ENCODE peak calls at places on chromosomes 6 and 20, in five cellular contexts. J is tibial nerve, U is uterus, Q is heart right ventricle, T is SK-N-SH. G is an unnamed sample. For H3K4me1, the result is how much of the 10 kb centered on the place peaks cover.

GRCh38 chr20:45470262-45470931 is 844 bp downstream of the WFDC2 start:
- DNase-seq in J (no peak), U (peak), Q (no peak), T (peak), G (no peak)

GRCh38 chr6:135675862-135676261 is 175.6 kb upstream of the PDE7B start:
- DNase-seq in J (no peak), U (no peak), Q (no peak), T (peak), G (peak)

GRCh38 chr6:37763413-37763812 is 56.1 kb upstream of the ZFAND3 start:
- DNase-seq in J (no peak), U (no peak), Q (no peak), T (no peak), G (no peak)

GRCh38 chr20:20369353-20370086 is 1.6 kb downstream of the INSM1 start:
- DNase-seq in J (no peak), U (no peak), Q (no peak), T (peak), G (peak)

GRCh38 chr6:109075934-109076333 is 18.7 kb downstream of the SESN1 start:
- DNase-seq in J (no peak), U (no peak), Q (no peak), T (no peak), G (no peak)

GRCh38 chr20:40682104-40683045 is 6.7 kb downstream of the MAFB start:
- DNase-seq in J (no peak), U (no peak), Q (no peak), T (no peak), G (no peak)

GRCh38 chr20:40599987-40600386 is 89.0 kb downstream of the MAFB start:
- DNase-seq in J (no peak), U (no peak), Q (no peak), T (no peak), G (no peak)

GRCh38 chr6:143999406-143999805 is 8.7 kb downstream of the PLAGL1 start:
- DNase-seq in J (no peak), U (no peak), Q (no peak), T (no peak), G (peak)

GRCh38 chr6:43395822-43396221 is 26.4 kb upstream of the ZNF318 start:
- DNase-seq in J (no peak), U (no peak), Q (peak), T (peak), G (no peak)

GRCh38 chr6:84249724-84250123 is 22.3 kb upstream of the CEP162 start:
- DNase-seq in J (no peak), U (no peak), Q (no peak), T (peak), G (no peak)

GRCh38 chr20:45958593-45958992 is 13.4 kb downstream of the ZNF335 start:
- DNase-seq in J (no peak), U (no peak), Q (no peak), T (no peak), G (no peak)

GRCh38 chr6:43014434-43014909 is 423 bp downstream of the KLHDC3 start:
- DNase-seq in J (no peak), U (no peak), Q (no peak), T (no peak), G (peak)

GRCh38 chr6:75065524-75065923 is 140.3 kb downstream of the COL12A1 start:
- DNase-seq in J (no peak), U (peak), Q (peak), T (no peak), G (no peak)

GRCh38 chr6:34982424-34982852 is 93.4 kb downstream of the ANKS1A start:
- DNase-seq in J (no peak), U (no peak), Q (no peak), T (no peak), G (no peak)

GRCh38 chr6:167704396-167704801 is 122.3 kb upstream of the AFDN start:
- DNase-seq in J (no peak), U (no peak), Q (no peak), T (no peak), G (no peak)

GRCh38 chr20:20130399-20130798 is 78.1 kb downstream of the CFAP61 start:
- DNase-seq in J (no peak), U (no peak), Q (no peak), T (no peak), G (peak)

GRCh38 chr20:62923669-62924566 is 2.4 kb downstream of the DIDO1 start:
- DNase-seq in J (no peak), U (no peak), Q (no peak), T (no peak), G (no peak)
- H3K4me1 ChIP-seq in J (under half), U (under half), Q (half or more), T (under half), G (under half)

DNA sequence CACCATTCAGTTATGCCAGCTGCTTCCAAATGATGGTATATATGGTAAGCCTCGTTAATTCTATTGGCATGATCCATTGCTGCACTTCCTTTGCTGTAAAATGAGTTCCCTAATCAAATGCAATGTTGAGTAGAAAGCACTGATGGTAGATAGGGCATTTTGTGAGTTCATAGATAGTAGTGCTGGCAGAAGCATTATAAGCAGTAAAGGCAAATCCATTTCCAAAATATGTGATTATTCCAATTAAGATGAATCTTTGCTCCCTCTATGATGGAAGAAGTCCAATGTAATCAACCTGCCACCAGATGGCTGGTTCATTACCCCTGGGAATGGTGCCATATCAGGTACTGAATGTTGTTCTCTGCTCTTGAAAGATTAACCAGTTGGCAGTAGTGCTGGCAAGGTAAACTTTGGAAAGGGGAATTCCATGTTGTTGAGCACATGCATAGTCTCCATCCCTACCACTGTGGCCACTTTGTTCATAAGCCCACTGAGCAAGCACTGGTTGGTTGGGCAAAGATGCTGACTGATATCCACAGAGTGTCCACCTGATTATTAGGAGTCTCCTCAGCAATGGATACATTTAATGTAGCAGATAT is 5.6 kb upstream of the TBPL1 start:
- DNase-seq in J (no peak), U (no peak), Q (no peak), T (no peak), G (no peak)
- H3K27ac ChIP-seq in J (no peak), U (no peak), Q (no peak), T (no peak), G (no peak)

GRCh38 chr20:37007898-37008649 is 56.6 kb upstream of the SAMHD1 start:
- DNase-seq in J (no peak), U (no peak), Q (no peak), T (peak), G (no peak)
- TF ChIP-seq CTCF in J (peak), U (no peak), Q (no peak), T (peak), G (peak)

GRCh38 chr6:88730602-88731001 is 232.8 kb downstream of the RNGTT start:
- DNase-seq in J (no peak), U (no peak), Q (no peak), T (no peak), G (peak)
- H3K4me1 ChIP-seq in J (under half), U (under half), Q (under half), T (under half), G (under half)